ENCODE peak calls at places on chromosomes 16 and 17, in five cellular contexts. K is upper lobe of right lung, D is H1, Z is OCI-LY7, G is esophagus muscularis mucosa. J is an unnamed sample.

GRCh38 chr16:89155851-89156739 is 15.5 kb upstream of the CDH15 start:
- DNase-seq in K (no peak), D (no peak), Z (peak; percentile 34), G (no peak), J (no peak)

GRCh38 chr17:72117748-72118587 is 2.9 kb upstream of the SOX9 start:
- DNase-seq in K (no peak), D (no peak), Z (no peak), G (no peak), J (no peak)

GRCh38 chr17:8387914-8388651 is 5.1 kb upstream of the RPL26 start:
- DNase-seq in K (no peak), D (no peak), Z (no peak), G (no peak), J (no peak)

GRCh38 chr17:55601874-55602364 is 90.7 kb upstream of the SMIM36 start:
- DNase-seq in K (no peak), D (peak; percentile 21), Z (peak; percentile 26), G (no peak), J (no peak)

GRCh38 chr17:12985431-12986285 is 32.2 kb downstream of the ELAC2 start:
- DNase-seq in K (no peak), D (no peak), Z (no peak), G (no peak), J (no peak)

GRCh38 chr17:15273141-15273793 is 8.1 kb upstream of the PMP22 start:
- DNase-seq in K (no peak), D (no peak), Z (no peak), G (no peak), J (no peak)

GRCh38 chr17:15920758-15921239 is 24.1 kb upstream of the ADORA2B start:
- DNase-seq in K (no peak), D (no peak), Z (no peak), G (no peak), J (no peak)

GRCh38 chr17:73634629-73635028 is 9.6 kb downstream of the SDK2 start:
- DNase-seq in K (no peak), D (no peak), Z (no peak), G (no peak), J (no peak)

GRCh38 chr17:66952031-66952524 is 12.4 kb upstream of the CACNG4 start:
- DNase-seq in K (peak; percentile 77), D (peak; percentile 83), Z (no peak), G (no peak), J (peak; percentile 65)

GRCh38 chr16:67673712-67674580 is 7.3 kb downstream of the C16orf86 start:
- DNase-seq in K (peak; percentile 83), D (no peak), Z (no peak), G (no peak), J (peak; percentile 72)

GRCh38 chr17:51733166-51733565 is 425.3 kb downstream of the CA10 start:
- DNase-seq in K (no peak), D (no peak), Z (no peak), G (no peak), J (no peak)

GRCh38 chr17:46940692-46941404 is 17.9 kb downstream of the GOSR2 start:
- DNase-seq in K (no peak), D (peak; percentile 56), Z (peak; percentile 86), G (no peak), J (peak; percentile 82)

GRCh38 chr17:83121921-83122820 is 42.8 kb downstream of the METRNL start:
- DNase-seq in K (no peak), D (no peak), Z (no peak), G (no peak), J (no peak)

DNA sequence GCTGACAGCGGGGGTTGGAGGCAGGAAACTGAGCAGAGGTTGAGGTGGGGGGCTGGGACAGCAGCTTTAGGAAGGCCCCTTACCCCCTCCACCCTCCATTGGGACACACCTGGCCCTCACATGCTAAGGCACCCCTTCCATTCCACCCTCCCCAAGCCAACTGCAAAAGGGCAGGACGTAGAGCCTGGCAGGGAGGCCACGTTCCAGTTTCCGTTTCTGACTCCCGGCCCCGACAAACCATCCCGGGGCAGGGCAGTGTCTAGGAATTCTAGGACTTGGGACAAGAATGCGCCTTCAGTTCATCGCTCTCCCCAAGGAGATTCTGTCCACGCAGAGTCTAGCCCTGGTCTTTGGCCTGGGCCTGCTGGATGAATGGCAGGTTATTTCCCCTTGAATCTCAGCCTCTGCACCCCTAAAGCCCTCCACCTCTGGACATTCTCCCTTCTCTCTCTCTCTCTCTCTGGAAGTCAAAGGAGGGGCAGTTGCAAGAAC is 1.7 kb downstream of the FOXJ1 start:
- DNase-seq in K (no peak), D (no peak), Z (no peak), G (no peak), J (no peak)
- H3K4me1 ChIP-seq in K (peaks cover 31% of the 10 kb centered on the region), D (peaks cover 75% of the 10 kb centered on the region), Z (peaks cover 51% of the 10 kb centered on the region), G (peaks cover 40% of the 10 kb centered on the region), J (peaks cover 22% of the 10 kb centered on the region)

GRCh38 chr17:11986179-11986938 is 10.9 kb downstream of the ZNF18 start:
- DNase-seq in K (no peak), D (no peak), Z (no peak), G (no peak), J (no peak)

GRCh38 chr17:11981862-11982261 is 15.4 kb downstream of the ZNF18 start:
- DNase-seq in K (no peak), D (no peak), Z (no peak), G (no peak), J (no peak)

GRCh38 chr17:11979795-11980194 is 17.5 kb downstream of the ZNF18 start:
- DNase-seq in K (no peak), D (no peak), Z (no peak), G (no peak), J (no peak)

GRCh38 chr17:11980813-11981212 is 16.5 kb downstream of the ZNF18 start:
- DNase-seq in K (no peak), D (no peak), Z (no peak), G (no peak), J (no peak)
- TF ChIP-seq CTCF in K (no peak), D (peak; percentile 2), Z (peak; percentile 62), G (no peak), J (no peak)

GRCh38 chr17:4946312-4946976 is 1.9 kb downstream of the PFN1 start:
- DNase-seq in K (no peak), D (no peak), Z (peak; percentile 23), G (no peak), J (no peak)
- H3K27ac ChIP-seq in K (peak overlapping the region; percentile 97), D (peak overlapping the region; percentile 67), Z (peak overlapping the region; percentile 99), G (peak overlapping the region; percentile 94), J (peak overlapping the region; percentile 98)

DNA sequence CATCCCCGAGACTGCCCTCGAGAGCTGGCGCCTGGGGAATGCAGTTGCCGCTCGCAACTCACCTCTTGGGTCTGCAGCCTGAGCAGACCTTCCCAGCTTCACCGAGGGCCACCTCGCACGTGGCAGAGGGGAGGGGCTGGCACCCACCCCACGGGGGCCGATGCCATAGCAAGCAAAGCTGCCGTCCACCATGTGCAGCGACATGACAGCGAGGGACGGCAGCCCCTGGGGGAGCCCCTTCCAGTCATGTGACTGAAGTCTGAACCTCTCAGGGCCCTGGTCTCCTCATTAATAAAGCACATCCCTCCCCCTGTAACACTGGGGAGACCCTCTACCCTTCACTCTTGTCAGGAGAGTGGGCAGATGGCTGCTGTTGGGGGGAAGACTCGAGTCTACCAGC is 30.5 kb downstream of the CIBAR2 start:
- DNase-seq in K (no peak), D (no peak), Z (no peak), G (no peak), J (no peak)
- H3K4me1 ChIP-seq in K (no peaks in the 10 kb centered on the region), D (peaks cover 38% of the 10 kb centered on the region), Z (peaks cover 29% of the 10 kb centered on the region), G (peaks cover 6% of the 10 kb centered on the region), J (peaks cover 5% of the 10 kb centered on the region)

GRCh38 chr17:74963656-74964055 is 8.9 kb downstream of the HID1 start:
- DNase-seq in K (no peak), D (no peak), Z (peak; percentile 26), G (no peak), J (no peak)
- TF ChIP-seq CTCF in K (no peak), D (peak; percentile 59), Z (peak; percentile 58), G (no peak), J (no peak)

GRCh38 chr17:28741358-28742349 is 2.2 kb upstream of the TRAF4 start:
- DNase-seq in K (no peak), D (no peak), Z (peak; percentile 93), G (no peak), J (peak; percentile 75)

GRCh38 chr17:28737770-28738679 is 5.8 kb upstream of the TRAF4 start:
- DNase-seq in K (no peak), D (no peak), Z (peak; percentile 96), G (no peak), J (peak; percentile 88)

GRCh38 chr17:28743243-28744103 is at the start of gene TRAF4:
- DNase-seq in K (peak; percentile 93), D (no peak), Z (peak; percentile 92), G (no peak), J (peak; percentile 89)

GRCh38 chr17:28738680-28739384 is 5.0 kb upstream of the TRAF4 start:
- DNase-seq in K (no peak), D (no peak), Z (peak; percentile 88), G (no peak), J (peak; percentile 86)

DNA sequence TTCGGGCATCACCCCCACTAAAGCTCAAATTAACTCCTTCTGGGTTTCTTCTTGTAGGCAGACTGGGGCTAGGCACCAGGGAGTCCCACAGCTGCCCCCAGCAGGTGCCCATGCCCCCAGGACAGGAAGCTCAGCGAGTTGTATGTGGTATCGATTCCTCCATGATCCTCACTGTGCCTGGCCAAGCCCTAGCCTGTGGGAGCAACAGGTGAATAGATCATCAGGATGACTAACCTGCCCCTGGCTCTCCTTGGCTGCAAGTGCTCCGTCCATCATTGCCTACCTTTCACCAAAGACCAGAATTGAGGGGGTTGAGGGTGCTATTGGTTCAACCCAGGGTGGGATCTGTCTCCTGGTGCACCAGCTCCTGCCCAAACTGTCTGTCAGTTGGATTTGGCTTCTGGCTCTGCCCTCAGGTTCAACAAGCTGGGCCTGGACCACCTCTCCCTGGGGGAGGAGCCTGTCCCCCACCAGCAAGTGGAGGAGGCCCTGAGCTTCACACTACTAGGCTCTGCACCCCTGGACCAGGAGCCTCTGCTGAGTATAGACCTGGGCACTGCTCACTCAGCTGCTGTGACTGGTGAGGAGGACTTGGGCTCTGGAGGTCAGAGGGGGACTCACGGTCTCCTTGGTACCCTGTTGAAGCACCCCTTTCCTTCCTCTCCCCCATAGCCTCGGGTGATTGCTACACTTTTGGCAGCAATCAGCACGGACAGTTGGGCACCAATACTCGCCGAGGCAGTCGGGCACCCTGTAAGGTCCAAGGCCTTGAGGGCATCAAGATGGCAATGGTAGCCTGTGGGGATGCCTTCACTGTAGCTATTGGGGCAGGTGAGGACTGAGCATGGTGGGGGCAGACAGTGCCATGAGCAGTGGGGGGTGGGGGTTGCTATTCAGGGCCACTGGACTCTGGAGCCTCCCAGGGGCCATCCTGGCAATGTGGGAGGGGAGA is 3.1 kb upstream of the TRAF4 start:
- DNase-seq in K (no peak), D (no peak), Z (no peak), G (no peak), J (no peak)
- H3K27ac ChIP-seq in K (no peak overlapping the region), D (no peak overlapping the region), Z (peak overlapping the region; percentile 95), G (no peak overlapping the region), J (peak overlapping the region; percentile 99)

DNA sequence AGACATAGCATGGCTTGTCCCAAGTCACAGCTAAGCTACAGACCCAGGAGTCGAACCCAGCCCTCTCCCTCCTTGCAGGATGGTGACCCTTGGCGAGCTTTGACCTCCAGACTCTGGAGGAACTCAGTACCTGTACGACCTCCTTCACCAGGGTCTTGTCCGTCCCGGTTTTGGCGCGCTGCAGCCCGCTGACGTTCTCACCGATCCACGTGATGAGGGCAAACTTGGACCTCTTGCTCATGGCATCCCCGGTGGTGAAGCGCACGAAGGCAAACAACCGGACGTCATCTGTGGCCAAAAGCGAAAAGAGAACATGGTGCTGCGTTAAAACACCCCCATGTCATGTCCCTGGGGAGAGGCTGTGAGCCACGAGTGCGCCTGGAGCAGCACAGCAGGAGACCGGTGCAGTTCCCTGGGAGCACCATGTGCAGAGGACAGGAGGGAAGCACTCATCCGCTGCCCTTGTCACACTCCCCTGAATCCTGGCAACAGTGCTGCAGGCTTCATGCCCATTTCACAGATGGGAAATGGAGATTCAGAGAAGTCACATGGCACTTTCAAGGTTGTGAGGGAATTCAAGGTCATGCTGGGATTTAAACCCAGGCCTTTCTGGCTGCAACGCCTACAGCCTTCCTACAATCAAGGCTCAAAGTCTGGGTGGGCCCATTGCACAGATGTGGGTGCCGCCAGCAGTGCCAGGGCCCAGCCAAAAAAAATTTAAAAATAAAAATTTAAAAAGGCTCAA is 27.7 kb downstream of the COTL1 start:
- DNase-seq in K (no peak), D (no peak), Z (no peak), G (no peak), J (no peak)
- H3K4me1 ChIP-seq in K (peaks cover 8% of the 10 kb centered on the region), D (peaks cover 5% of the 10 kb centered on the region), Z (peaks cover 56% of the 10 kb centered on the region), G (peaks cover 3% of the 10 kb centered on the region), J (no peaks in the 10 kb centered on the region)